ENCODE peak calls at places on chromosomes 3 and 15, in seven cellular contexts. A, X, V, I, O, Z and B are unnamed samples.

GRCh38 chr3:4270726-4271125 is 32.4 kb upstream of the SETMAR start:
- DNase-seq in A (no peak), I (no peak), X (no peak), Z (no peak), V (no peak), O (no peak), B (no peak)

GRCh38 chr3:55412580-55412979 is 74.5 kb downstream of the WNT5A start:
- DNase-seq in O (no peak), X (no peak), A (no peak), I (no peak), V (no peak), Z (no peak), B (no peak)

GRCh38 chr3:16480861-16481569 is 32.5 kb downstream of the RFTN1 start:
- DNase-seq in V (no peak), A (no peak), X (no peak), I (no peak), Z (no peak), O (no peak), B (no peak)

GRCh38 chr15:72161351-72162132 is 36.0 kb downstream of the GRAMD2A start:
- DNase-seq in I (peak), V (no peak), O (no peak), X (no peak), Z (no peak), A (no peak), B (peak)

GRCh38 chr15:81939604-81940440 is 106.0 kb downstream of the MEX3B start:
- DNase-seq in A (no peak), O (no peak), Z (no peak), X (peak), V (no peak), I (no peak), B (no peak)

GRCh38 chr15:51758645-51759044 is 7.2 kb downstream of the TMOD2 start:
- DNase-seq in V (no peak), A (peak), I (peak), Z (no peak), O (peak), X (no peak), B (no peak)

GRCh38 chr15:28943146-28943545 is 57.4 kb downstream of the APBA2 start:
- DNase-seq in O (peak), V (no peak), A (no peak), I (peak), Z (no peak), X (no peak), B (peak)

GRCh38 chr3:172550347-172550943 is 27.2 kb upstream of the TNFSF10 start:
- DNase-seq in X (no peak), A (no peak), O (no peak), Z (no peak), V (no peak), I (no peak), B (no peak)

GRCh38 chr15:97684249-97684648 is 276.3 kb upstream of the ARRDC4 start:
- DNase-seq in A (no peak), V (no peak), Z (no peak), I (no peak), O (no peak), X (no peak), B (no peak)

GRCh38 chr3:150786791-150787190 is 23.8 kb upstream of the SIAH2 start:
- DNase-seq in A (no peak), I (no peak), X (no peak), Z (no peak), O (no peak), V (no peak), B (no peak)

GRCh38 chr3:102156426-102156825 is 278.4 kb upstream of the ZPLD1 start:
- DNase-seq in A (no peak), I (no peak), O (no peak), V (no peak), Z (no peak), X (no peak), B (no peak)

GRCh38 chr15:52132066-52132465 is 19.5 kb upstream of the BCL2L10 start:
- DNase-seq in A (no peak), I (no peak), O (no peak), Z (no peak), X (no peak), V (no peak), B (no peak)

GRCh38 chr15:72199721-72200212 is 2.2 kb upstream of the GRAMD2A start:
- DNase-seq in X (peak), O (peak), I (peak), Z (peak), V (peak), A (peak), B (peak)

GRCh38 chr3:139577899-139578298 is 38.4 kb upstream of the RBP1 start:
- DNase-seq in X (no peak), Z (no peak), V (no peak), O (no peak), I (no peak), A (no peak), B (no peak)

GRCh38 chr3:196053487-196053886 is 28.4 kb downstream of the TFRC start:
- DNase-seq in I (no peak), X (no peak), A (no peak), O (no peak), V (no peak), Z (no peak), B (no peak)

GRCh38 chr3:65576942-65577341 is 461.8 kb downstream of the MAGI1 start:
- DNase-seq in Z (no peak), O (no peak), I (no peak), X (no peak), V (no peak), A (no peak), B (no peak)

GRCh38 chr3:129795596-129795995 is 97.9 kb downstream of the TMCC1 start:
- DNase-seq in A (no peak), I (no peak), X (no peak), Z (no peak), V (no peak), O (no peak), B (no peak)

GRCh38 chr3:38497026-38497425 is 886 bp downstream of the EXOG start:
- DNase-seq in V (no peak), I (no peak), A (no peak), O (no peak), X (no peak), Z (no peak), B (no peak)

GRCh38 chr3:111548756-111549155 is 6.8 kb downstream of the CD96 start:
- DNase-seq in X (no peak), O (no peak), V (no peak), A (no peak), I (no peak), Z (no peak), B (no peak)

GRCh38 chr3:196650740-196651311 is 11.3 kb downstream of the NRROS start:
- DNase-seq in O (peak), Z (peak), I (peak), X (peak), V (no peak), A (no peak), B (no peak)

GRCh38 chr3:83023050-83023449 is 1261.6 kb upstream of the GBE1 start:
- DNase-seq in X (no peak), O (no peak), A (no peak), Z (no peak), V (no peak), I (no peak), B (no peak)

GRCh38 chr3:32373844-32374243 is 17.8 kb upstream of the CMTM7 start:
- DNase-seq in I (no peak), O (no peak), A (no peak), Z (no peak), X (no peak), V (no peak), B (no peak)

GRCh38 chr15:86432861-86433260 is 353.2 kb downstream of the AGBL1 start:
- DNase-seq in A (no peak), I (no peak), V (no peak), O (no peak), X (no peak), Z (no peak), B (no peak)

GRCh38 chr3:197507081-197507480 is 48.7 kb downstream of the BDH1 start:
- DNase-seq in A (no peak), V (no peak), O (no peak), I (no peak), Z (no peak), X (no peak), B (no peak)

GRCh38 chr3:186283651-186284445 is 78.2 kb downstream of the DGKG start:
- DNase-seq in A (no peak), O (no peak), V (no peak), I (no peak), Z (no peak), X (no peak), B (no peak)

GRCh38 chr15:97504031-97504430 is 456.5 kb upstream of the ARRDC4 start:
- DNase-seq in A (no peak), O (no peak), Z (no peak), I (no peak), V (no peak), X (no peak), B (no peak)

DNA sequence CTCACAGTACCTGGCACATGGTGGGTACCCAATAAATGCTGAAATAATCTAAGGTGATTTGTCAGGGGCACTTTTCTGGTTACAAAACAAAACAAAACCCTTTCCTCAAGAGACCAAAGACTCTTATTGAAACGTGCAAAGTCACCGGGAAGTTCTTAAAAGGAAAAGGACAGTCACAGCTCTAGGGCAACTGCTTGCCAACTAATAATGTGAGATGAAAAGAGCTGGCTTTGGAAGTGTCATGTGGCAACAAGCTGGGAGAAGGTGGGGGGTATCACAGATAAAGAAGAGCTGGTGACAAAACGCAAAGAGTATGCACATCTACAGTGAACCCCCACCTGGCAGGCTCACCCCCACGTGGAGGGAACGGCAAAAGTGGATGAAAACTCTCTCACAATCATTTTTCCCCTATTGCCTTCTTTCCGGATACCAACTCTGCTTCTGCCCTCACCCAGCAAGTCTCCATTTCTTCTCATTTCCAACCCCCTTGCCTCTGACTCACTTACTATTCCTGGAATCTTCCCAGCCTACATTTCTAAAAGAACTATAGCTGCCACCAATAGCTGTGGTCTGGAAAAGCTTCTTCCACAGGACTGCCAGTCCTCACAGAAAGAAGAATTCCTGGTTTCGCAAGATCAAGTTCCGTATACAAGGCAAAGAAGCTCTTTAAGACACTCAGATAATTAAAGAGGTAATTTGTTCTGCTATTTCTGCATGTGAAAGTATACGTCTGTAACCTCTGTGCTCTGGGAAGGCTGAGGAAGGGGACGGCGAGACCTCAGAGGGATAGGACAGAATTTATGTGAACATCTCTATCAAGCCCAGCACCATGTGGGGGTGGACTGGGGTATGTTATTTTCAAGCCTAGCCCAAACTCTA is 21.8 kb upstream of the ANPEP start:
- DNase-seq in A (no peak), X (no peak), O (no peak), V (peak), I (no peak), Z (peak), B (no peak)
- TF ChIP-seq POLR2AphosphoS5 in A (no peak), X (no peak), O (no peak), V (no peak), I (no peak), Z (peak), B (no peak)

DNA sequence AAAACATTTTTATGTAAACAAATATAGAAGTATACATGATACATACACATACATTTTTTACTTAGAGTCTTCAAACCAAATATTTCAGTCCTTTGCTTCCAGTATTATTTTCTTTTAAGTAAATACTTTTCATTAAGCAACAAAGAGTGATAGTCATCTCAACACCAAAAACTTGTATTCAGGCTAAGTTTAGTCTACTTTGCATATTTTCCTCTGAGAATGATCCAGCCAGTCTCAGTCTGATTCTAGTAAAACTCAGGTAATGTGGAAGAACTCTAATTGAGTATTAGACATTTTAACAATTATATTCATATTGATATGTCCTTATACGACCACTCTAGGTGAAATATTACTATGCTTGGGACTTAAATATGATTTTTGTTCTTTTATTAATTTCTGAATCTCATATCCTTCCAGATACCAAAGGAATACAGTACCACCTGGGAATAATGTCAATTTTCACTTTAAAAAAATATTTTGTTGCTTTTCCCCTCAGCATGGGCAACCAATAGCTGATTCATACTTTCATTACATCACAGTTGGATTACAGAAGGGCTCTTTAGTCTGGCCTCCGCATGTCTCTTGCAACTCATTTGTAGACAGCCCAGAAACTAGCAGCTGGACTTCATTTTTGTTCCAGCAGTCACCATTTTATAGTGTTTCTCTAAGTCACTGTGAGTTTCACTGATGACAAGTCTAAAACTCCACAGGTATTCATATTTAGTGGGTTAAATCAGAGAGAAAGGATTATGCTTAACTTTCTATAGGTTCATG is 390.4 kb downstream of the ZBTB20 start:
- DNase-seq in V (no peak), Z (no peak), I (no peak), X (no peak), A (no peak), O (peak), B (no peak)
- TF ChIP-seq POLR2A in V (no peak), Z (no peak), I (no peak), X (no peak), A (no peak), O (no peak), B (no peak)

GRCh38 chr3:12608368-12608767 is 51.5 kb downstream of the MKRN2 start:
- DNase-seq in A (no peak), I (no peak), X (no peak), O (no peak), Z (no peak), V (no peak), B (no peak)

GRCh38 chr3:12615263-12615662 is 48.7 kb downstream of the RAF1 start:
- DNase-seq in O (no peak), A (no peak), I (no peak), V (no peak), Z (no peak), X (no peak), B (no peak)

GRCh38 chr3:12611117-12611516 is 52.8 kb downstream of the RAF1 start:
- DNase-seq in V (no peak), I (no peak), Z (no peak), X (no peak), A (no peak), O (no peak), B (no peak)

GRCh38 chr3:12612514-12613226 is 51.2 kb downstream of the RAF1 start:
- DNase-seq in A (no peak), O (no peak), X (no peak), Z (no peak), I (no peak), V (no peak), B (no peak)

DNA sequence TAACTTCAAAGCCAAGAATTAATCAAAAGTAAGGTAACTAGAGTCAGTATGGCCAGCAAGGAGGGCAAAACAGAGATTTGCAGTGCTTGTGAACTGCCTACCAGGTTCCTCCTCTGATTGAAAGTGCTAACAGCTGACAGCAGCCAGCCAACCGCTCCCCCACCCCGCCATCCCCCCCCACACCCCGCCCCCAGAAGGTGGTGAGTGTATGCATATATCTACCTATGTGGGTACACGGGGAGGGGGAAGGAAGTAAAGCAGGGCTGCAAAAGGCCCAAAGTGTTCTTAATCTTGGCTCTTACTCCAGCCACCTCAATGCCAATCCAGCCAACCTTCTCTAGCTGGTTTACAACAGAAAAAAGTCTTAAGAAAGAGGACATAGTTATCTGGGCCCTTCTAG is 50.7 kb downstream of the RAF1 start:
- DNase-seq in I (no peak), X (no peak), Z (no peak), O (no peak), V (no peak), A (no peak), B (no peak)
- H3K27ac ChIP-seq in I (no peak), X (no peak), Z (no peak), O (no peak), V (no peak), A (no peak), B (no peak)

GRCh38 chr15:59972241-59972640 is 31.9 kb upstream of the FOXB1 start:
- DNase-seq in A (no peak), O (no peak), Z (no peak), I (no peak), V (no peak), X (no peak), B (no peak)

DNA sequence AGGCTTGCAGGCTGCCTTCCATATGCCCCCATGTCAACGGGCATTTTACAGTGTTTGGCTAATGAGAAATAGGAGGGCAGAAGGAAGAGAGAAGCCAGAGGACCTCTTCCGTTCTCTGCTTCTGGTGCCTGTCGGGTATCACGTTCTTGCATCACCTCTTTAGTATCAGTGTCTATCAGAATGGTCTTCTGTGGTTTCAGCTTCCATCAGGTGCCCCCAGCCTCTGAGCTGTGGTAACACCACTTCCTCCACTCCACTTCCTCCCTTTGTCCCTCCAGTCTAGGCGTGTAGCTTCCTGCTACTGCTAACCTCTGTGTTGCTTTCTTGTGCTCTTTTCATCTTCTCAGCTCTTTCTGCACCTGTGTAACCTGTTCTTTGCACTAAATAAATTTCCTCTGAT is 27.6 kb upstream of the FOXB1 start:
- DNase-seq in O (no peak), A (no peak), X (no peak), Z (no peak), V (no peak), I (no peak), B (no peak)
- TF ChIP-seq POLR2AphosphoS5 in O (no peak), A (no peak), X (no peak), Z (no peak), V (no peak), I (no peak), B (no peak)

DNA sequence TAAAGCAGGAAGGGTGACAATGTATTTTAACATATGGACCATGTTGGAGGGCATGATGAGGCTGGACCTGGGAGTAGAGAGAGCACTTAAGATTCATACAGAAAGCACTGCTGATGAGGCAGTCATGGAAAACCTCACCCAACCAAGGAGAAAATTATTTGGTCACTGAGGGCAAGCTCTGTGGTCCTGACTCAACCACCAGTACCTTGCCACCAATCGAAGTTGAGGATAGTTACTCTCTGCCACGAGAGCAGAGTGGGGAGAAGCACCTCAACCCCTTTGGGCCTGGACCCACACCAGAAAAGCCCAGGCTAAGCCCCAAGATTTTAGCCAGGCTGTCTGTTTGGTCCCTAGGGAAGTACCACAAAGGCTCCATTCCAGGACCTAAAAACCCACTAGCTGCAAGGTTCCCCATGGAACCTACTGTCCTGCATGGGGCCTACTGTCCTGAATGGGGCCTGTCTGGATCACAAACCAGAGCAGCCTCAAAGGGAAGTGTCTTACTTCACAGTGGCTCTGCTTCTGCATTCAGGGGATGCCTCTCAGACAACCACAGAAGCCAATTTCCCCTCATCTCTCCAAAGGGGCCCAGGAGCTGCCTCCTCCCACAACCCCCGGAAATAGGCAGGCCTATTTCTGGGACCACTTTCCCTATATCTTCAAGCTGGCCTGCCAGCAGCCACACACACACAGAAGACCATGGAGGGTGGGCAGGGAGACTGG is 4.2 kb downstream of the CCDC71 start:
- DNase-seq in O (no peak), V (no peak), Z (no peak), I (no peak), X (no peak), A (no peak), B (no peak)
- TF ChIP-seq POLR2A in O (no peak), V (no peak), Z (no peak), I (no peak), X (no peak), A (no peak), B (no peak)